ENCODE peak calls at places on chromosomes 16 and 17, in five cellular contexts. W, F, C, I and J are unnamed samples.

GRCh38 chr16:50719401-50720337 is 22.2 kb upstream of the CYLD start:
- DNase-seq in F (no peak), W (no peak), C (peak; percentile 66), I (no peak), J (no peak)

GRCh38 chr16:3842994-3843393 is 37.5 kb downstream of the CREBBP start:
- DNase-seq in I (no peak), W (no peak), F (no peak), C (no peak), J (no peak)

GRCh38 chr17:3003401-3004149 is 59.8 kb downstream of the OR1D5 start:
- DNase-seq in W (no peak), I (no peak), C (peak; percentile 67), F (peak; percentile 43), J (no peak)

GRCh38 chr17:50806141-50806643 is 29.2 kb upstream of the WFIKKN2 start:
- DNase-seq in C (no peak), I (no peak), W (no peak), F (no peak), J (no peak)

GRCh38 chr17:45235071-45236001 is 13.7 kb downstream of the FMNL1 start:
- DNase-seq in F (peak; percentile 74), I (peak; percentile 84), W (peak; percentile 77), C (peak; percentile 83), J (peak; percentile 50)

GRCh38 chr17:17051791-17052461 is 9.7 kb downstream of the MPRIP start:
- DNase-seq in W (no peak), I (no peak), F (no peak), C (peak; percentile 57), J (peak; percentile 55)

GRCh38 chr17:2909853-2910234 is 113.6 kb downstream of the RAP1GAP2 start:
- DNase-seq in F (no peak), I (no peak), C (no peak), W (no peak), J (no peak)

GRCh38 chr16:57194512-57194911 is 8.4 kb downstream of the RSPRY1 start:
- DNase-seq in F (no peak), I (no peak), C (no peak), W (peak; percentile 89), J (peak; percentile 54)

GRCh38 chr16:4200781-4201137 is 41.1 kb downstream of the SRL start:
- DNase-seq in C (no peak), I (no peak), W (no peak), F (no peak), J (peak; percentile 47)

GRCh38 chr16:78211200-78211599 is 111.7 kb downstream of the WWOX start:
- DNase-seq in W (no peak), I (no peak), F (no peak), C (no peak), J (no peak)

DNA sequence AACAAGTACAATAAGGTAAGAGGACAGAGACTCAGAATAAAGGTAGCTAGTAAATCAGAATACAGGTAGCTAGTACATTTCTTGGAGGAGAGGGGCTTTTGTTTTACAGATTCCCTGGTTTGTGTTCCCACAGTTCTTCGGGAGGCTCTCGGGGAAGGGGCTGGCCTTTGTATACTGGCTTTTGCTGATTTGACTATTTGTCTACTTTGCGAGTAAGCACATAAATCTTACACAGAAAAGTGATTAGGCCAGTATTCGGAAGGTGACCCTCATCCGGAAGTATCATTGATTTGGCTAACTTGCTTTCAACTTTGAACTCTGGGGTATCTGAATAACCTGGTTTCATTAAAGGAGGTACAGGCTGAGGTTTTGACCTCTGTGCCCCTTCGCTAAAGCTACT is 21.4 kb upstream of the SNTB2 start:
- DNase-seq in C (no peak), F (no peak), I (no peak), W (no peak), J (no peak)
- H3K27ac ChIP-seq in C (no peak overlapping the region), F (no peak overlapping the region), I (peak overlapping the region; percentile 64), W (peak overlapping the region; percentile 14), J (no peak overlapping the region)

GRCh38 chr17:57486978-57487377 is 230.7 kb downstream of the MSI2 start:
- DNase-seq in C (no peak), F (no peak), W (no peak), I (no peak), J (no peak)
- H3K27ac ChIP-seq in C (no peak overlapping the region), F (peak overlapping the region; percentile 19), W (no peak overlapping the region), I (no peak overlapping the region), J (no peak overlapping the region)

DNA sequence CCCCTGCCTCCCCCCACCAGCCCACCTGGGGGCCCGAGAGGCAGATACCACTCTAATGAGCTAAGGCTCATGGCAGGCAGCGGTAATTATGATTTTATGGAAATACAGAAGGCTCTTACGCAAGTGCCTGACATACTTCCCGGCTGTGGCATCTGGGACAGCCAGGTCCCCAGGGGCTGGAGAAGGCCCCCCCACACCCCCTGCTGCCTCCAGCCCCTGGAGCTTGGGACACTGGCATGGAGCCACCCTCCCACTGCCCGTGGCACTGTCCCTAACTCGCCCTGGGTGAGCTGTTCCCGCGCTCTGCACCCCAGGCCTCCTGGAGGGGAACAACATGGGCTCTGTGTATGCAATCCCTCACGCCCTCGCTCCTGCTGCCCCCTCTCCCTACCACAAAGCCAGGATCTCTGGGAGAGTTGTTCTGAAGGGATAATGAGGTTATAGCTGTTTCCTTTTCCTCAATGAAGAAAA is 5.4 kb upstream of the STAC2 start:
- DNase-seq in I (no peak), W (no peak), F (no peak), C (no peak), J (no peak)
- H3K27ac ChIP-seq in I (no peak overlapping the region), W (no peak overlapping the region), F (no peak overlapping the region), C (no peak overlapping the region), J (no peak overlapping the region)

GRCh38 chr16:84605339-84605848 is 12.5 kb downstream of the COTL1 start:
- DNase-seq in I (no peak), W (no peak), C (no peak), F (no peak), J (no peak)
- H3K27ac ChIP-seq in I (no peak overlapping the region), W (no peak overlapping the region), C (no peak overlapping the region), F (no peak overlapping the region), J (no peak overlapping the region)

DNA sequence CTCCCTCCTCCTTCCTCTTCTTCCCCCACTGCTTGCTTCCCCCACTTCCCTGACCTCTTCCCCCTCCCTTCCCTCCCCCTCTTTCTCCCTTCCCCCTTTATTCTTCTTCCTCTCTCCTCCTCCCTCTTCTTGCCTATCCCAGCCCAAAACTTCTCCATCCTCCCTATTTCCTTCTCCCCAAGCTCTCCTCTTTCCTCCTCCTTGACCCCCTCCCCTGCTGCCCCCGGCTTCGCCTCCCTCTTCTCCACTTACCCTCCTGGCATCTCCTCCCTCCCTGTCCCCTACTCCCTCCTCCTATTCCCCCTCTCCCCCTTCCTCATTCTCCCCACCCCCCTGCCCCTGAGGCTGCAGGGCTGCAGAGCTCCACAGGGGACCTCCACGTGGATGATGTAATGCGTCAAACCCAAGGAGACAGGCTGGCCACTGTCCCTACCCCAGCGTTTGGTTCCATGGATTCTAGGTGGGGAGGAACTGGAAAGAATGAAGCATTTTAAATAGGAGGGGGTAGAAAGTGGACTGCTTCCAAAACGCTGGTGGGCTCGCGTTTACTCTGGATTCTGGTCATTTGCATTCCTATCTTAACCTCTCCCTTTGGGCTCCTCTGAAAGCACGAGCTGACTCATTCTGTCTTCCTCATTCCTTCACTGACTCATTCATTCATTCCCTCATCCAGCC is 687 bp upstream of the COTL1 start:
- DNase-seq in C (no peak), W (peak; percentile 87), F (no peak), I (no peak), J (peak; percentile 98)
- H3K27ac ChIP-seq in C (peak overlapping the region; percentile 89), W (peak overlapping the region; percentile 57), F (no peak overlapping the region), I (no peak overlapping the region), J (peak overlapping the region; percentile 68)

GRCh38 chr17:61007980-61008379 is 330.3 kb downstream of the BCAS3 start:
- DNase-seq in F (no peak), C (peak; percentile 48), W (no peak), I (peak; percentile 14), J (no peak)
- H3K27ac ChIP-seq in F (peak overlapping the region; percentile 65), C (no peak overlapping the region), W (no peak overlapping the region), I (peak overlapping the region; percentile 67), J (no peak overlapping the region)

GRCh38 chr17:76690596-76691280 is 20.0 kb downstream of the MXRA7 start:
- DNase-seq in C (no peak), W (no peak), F (no peak), I (no peak), J (peak; percentile 96)

GRCh38 chr17:76688165-76688622 is 22.6 kb downstream of the MXRA7 start:
- DNase-seq in W (no peak), F (peak; percentile 64), I (no peak), C (no peak), J (no peak)

GRCh38 chr17:76689859-76690258 is 20.9 kb downstream of the MXRA7 start:
- DNase-seq in C (no peak), I (no peak), F (no peak), W (no peak), J (peak; percentile 26)

GRCh38 chr17:76695059-76695892 is 15.5 kb downstream of the MXRA7 start:
- DNase-seq in C (no peak), W (no peak), F (no peak), I (no peak), J (no peak)

DNA sequence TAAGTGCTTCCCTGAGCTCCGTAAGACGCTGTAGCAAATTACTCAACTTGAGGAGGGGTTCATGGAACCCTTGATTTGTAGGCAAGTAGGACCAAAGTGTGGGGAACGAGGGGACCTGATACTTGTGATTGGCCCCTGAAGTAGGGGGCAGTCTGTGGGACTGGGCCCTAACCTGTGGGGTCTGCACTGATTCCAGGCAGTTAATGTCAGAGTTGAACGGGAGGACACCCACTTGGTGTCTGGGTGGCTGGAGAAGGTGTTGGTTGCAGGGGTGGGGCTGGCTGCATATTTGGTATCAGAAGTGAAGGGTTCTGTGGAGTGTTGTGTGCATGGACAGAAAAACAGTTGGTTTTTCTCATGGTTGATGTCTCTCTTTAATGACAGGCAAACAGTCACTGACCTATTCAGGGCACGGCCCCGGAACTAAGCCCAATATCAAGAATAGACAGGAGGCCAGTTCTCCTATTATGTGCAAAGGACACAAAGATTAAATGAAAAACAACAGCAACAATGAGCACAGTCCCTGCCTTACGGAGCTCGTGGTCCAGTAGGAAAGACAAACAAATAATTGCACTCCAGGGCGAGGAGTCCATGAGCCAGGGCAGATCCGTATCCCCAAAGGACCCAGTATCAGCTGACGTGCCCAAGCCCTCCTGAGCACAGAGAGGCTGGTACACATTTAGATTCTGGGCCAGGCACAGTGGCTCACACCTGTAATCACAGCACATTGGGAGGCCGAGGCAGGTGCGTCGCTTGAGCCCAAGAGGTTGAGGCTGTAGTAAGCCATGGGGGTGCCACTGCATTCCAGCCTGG is 19.2 kb downstream of the MXRA7 start:
- DNase-seq in W (no peak), F (no peak), I (no peak), C (no peak), J (peak; percentile 86)
- H3K27ac ChIP-seq in W (no peak overlapping the region), F (peak overlapping the region; percentile 99), I (peak overlapping the region; percentile 49), C (peak overlapping the region; percentile 27), J (peak overlapping the region; percentile 94)

GRCh38 chr16:29683543-29684090 is 4.6 kb downstream of the QPRT start:
- DNase-seq in W (no peak), F (no peak), C (no peak), I (no peak), J (no peak)

GRCh38 chr16:29684671-29685070 is 5.7 kb downstream of the QPRT start:
- DNase-seq in W (no peak), F (no peak), I (no peak), C (no peak), J (no peak)

GRCh38 chr16:29687755-29688154 is 8.8 kb downstream of the QPRT start:
- DNase-seq in C (no peak), W (no peak), I (no peak), F (no peak), J (no peak)

GRCh38 chr16:29686740-29687327 is 7.9 kb downstream of the QPRT start:
- DNase-seq in F (no peak), W (no peak), I (no peak), C (no peak), J (no peak)

GRCh38 chr16:29688172-29688571 is 9.2 kb downstream of the QPRT start:
- DNase-seq in I (no peak), W (no peak), F (no peak), C (no peak), J (no peak)
- H3K27ac ChIP-seq in I (no peak overlapping the region), W (no peak overlapping the region), F (no peak overlapping the region), C (no peak overlapping the region), J (no peak overlapping the region)